ENCODE peak calls at places on chromosomes 1 and 21, in eight cellular contexts. One of them, this sample, is unnamed.

GRCh38 chr1:114214016-114214415 is 60.3 kb upstream of the SYT6 start:
- DNase-seq in Caco-2: no peak
- DNase-seq in uterus: no peak
- DNase-seq in astrocyte of the cerebellum: no peak
- DNase-seq in ascending aorta: no peak
- DNase-seq in brain microvascular endothelial cell: no peak
- DNase-seq in AG10803: no peak
- DNase-seq in body of pancreas: no peak
- DNase-seq in this sample: no peak

GRCh38 chr1:39908534-39908933 is 6.8 kb upstream of the MYCL start:
- DNase-seq in Caco-2: no peak
- DNase-seq in uterus: no peak
- DNase-seq in astrocyte of the cerebellum: no peak
- DNase-seq in ascending aorta: no peak
- DNase-seq in brain microvascular endothelial cell: no peak
- DNase-seq in AG10803: no peak
- DNase-seq in body of pancreas: no peak
- DNase-seq in this sample: no peak

GRCh38 chr21:34882719-34883131 is 166.4 kb downstream of the RUNX1 start:
- DNase-seq in Caco-2: no peak
- DNase-seq in uterus: no peak
- DNase-seq in astrocyte of the cerebellum: no peak
- DNase-seq in ascending aorta: no peak
- DNase-seq in brain microvascular endothelial cell: no peak
- DNase-seq in AG10803: no peak
- DNase-seq in body of pancreas: no peak
- DNase-seq in this sample: no peak

GRCh38 chr21:44714905-44715304 is 3.5 kb upstream of the TSPEAR start:
- DNase-seq in Caco-2: no peak
- DNase-seq in uterus: no peak
- DNase-seq in astrocyte of the cerebellum: no peak
- DNase-seq in ascending aorta: no peak
- DNase-seq in brain microvascular endothelial cell: no peak
- DNase-seq in AG10803: no peak
- DNase-seq in body of pancreas: no peak
- DNase-seq in this sample: no peak

GRCh38 chr1:247448107-247448778 is 9.7 kb downstream of the OR2B11 start:
- DNase-seq in Caco-2: peak
- DNase-seq in uterus: peak
- DNase-seq in astrocyte of the cerebellum: peak
- DNase-seq in ascending aorta: no peak
- DNase-seq in brain microvascular endothelial cell: peak
- DNase-seq in AG10803: peak
- DNase-seq in body of pancreas: peak
- DNase-seq in this sample: peak

GRCh38 chr1:78277253-78277652 is 213.5 kb upstream of the PTGFR start:
- DNase-seq in Caco-2: no peak
- DNase-seq in uterus: no peak
- DNase-seq in astrocyte of the cerebellum: peak
- DNase-seq in ascending aorta: no peak
- DNase-seq in brain microvascular endothelial cell: peak
- DNase-seq in AG10803: peak
- DNase-seq in body of pancreas: no peak
- DNase-seq in this sample: peak

GRCh38 chr1:77473690-77474089 is 191.9 kb downstream of the AK5 start:
- DNase-seq in Caco-2: no peak
- DNase-seq in uterus: no peak
- DNase-seq in astrocyte of the cerebellum: peak
- DNase-seq in ascending aorta: no peak
- DNase-seq in brain microvascular endothelial cell: peak
- DNase-seq in AG10803: peak
- DNase-seq in body of pancreas: no peak
- DNase-seq in this sample: peak

GRCh38 chr1:2969870-2970291 is 51.4 kb upstream of the ACTRT2 start:
- DNase-seq in Caco-2: no peak
- DNase-seq in uterus: no peak
- DNase-seq in astrocyte of the cerebellum: no peak
- DNase-seq in ascending aorta: no peak
- DNase-seq in brain microvascular endothelial cell: no peak
- DNase-seq in AG10803: no peak
- DNase-seq in body of pancreas: no peak
- DNase-seq in this sample: no peak

GRCh38 chr1:247639381-247639981 is 34.1 kb downstream of the OR2G3 start:
- DNase-seq in Caco-2: no peak
- DNase-seq in uterus: peak
- DNase-seq in astrocyte of the cerebellum: peak
- DNase-seq in ascending aorta: no peak
- DNase-seq in brain microvascular endothelial cell: no peak
- DNase-seq in AG10803: peak
- DNase-seq in body of pancreas: peak
- DNase-seq in this sample: peak

GRCh38 chr1:11990303-11991032 is 10.2 kb downstream of the MFN2 start:
- DNase-seq in Caco-2: no peak
- DNase-seq in uterus: peak
- DNase-seq in astrocyte of the cerebellum: no peak
- DNase-seq in ascending aorta: no peak
- DNase-seq in brain microvascular endothelial cell: peak
- DNase-seq in AG10803: no peak
- DNase-seq in body of pancreas: no peak
- DNase-seq in this sample: no peak

GRCh38 chr1:227808566-227808965 is 6.9 kb upstream of the PRSS38 start:
- DNase-seq in Caco-2: no peak
- DNase-seq in uterus: no peak
- DNase-seq in astrocyte of the cerebellum: no peak
- DNase-seq in ascending aorta: no peak
- DNase-seq in brain microvascular endothelial cell: no peak
- DNase-seq in AG10803: peak
- DNase-seq in body of pancreas: no peak
- DNase-seq in this sample: peak

GRCh38 chr1:17502326-17502778 is 37.1 kb upstream of the ARHGEF10L start:
- DNase-seq in Caco-2: peak
- DNase-seq in uterus: peak
- DNase-seq in astrocyte of the cerebellum: peak
- DNase-seq in ascending aorta: peak
- DNase-seq in brain microvascular endothelial cell: peak
- DNase-seq in AG10803: peak
- DNase-seq in body of pancreas: peak
- DNase-seq in this sample: peak

GRCh38 chr1:155051777-155052398 is 772 bp downstream of the ADAM15 start:
- DNase-seq in Caco-2: no peak
- DNase-seq in uterus: peak
- DNase-seq in astrocyte of the cerebellum: no peak
- DNase-seq in ascending aorta: no peak
- DNase-seq in brain microvascular endothelial cell: no peak
- DNase-seq in AG10803: peak
- DNase-seq in body of pancreas: peak
- DNase-seq in this sample: peak

GRCh38 chr1:13516606-13517005 is 2.8 kb upstream of the LRRC38 start:
- DNase-seq in Caco-2: no peak
- DNase-seq in uterus: no peak
- DNase-seq in astrocyte of the cerebellum: no peak
- DNase-seq in ascending aorta: no peak
- DNase-seq in brain microvascular endothelial cell: no peak
- DNase-seq in AG10803: no peak
- DNase-seq in body of pancreas: no peak
- DNase-seq in this sample: no peak

GRCh38 chr1:13512472-13512871 is 1.3 kb downstream of the LRRC38 start:
- DNase-seq in Caco-2: no peak
- DNase-seq in uterus: no peak
- DNase-seq in astrocyte of the cerebellum: no peak
- DNase-seq in ascending aorta: no peak
- DNase-seq in brain microvascular endothelial cell: no peak
- DNase-seq in AG10803: no peak
- DNase-seq in body of pancreas: no peak
- DNase-seq in this sample: no peak

GRCh38 chr1:13517193-13517812 is 3.5 kb upstream of the LRRC38 start:
- DNase-seq in Caco-2: no peak
- DNase-seq in uterus: no peak
- DNase-seq in astrocyte of the cerebellum: no peak
- DNase-seq in ascending aorta: no peak
- DNase-seq in brain microvascular endothelial cell: no peak
- DNase-seq in AG10803: no peak
- DNase-seq in body of pancreas: no peak
- DNase-seq in this sample: peak

GRCh38 chr1:13513063-13513884 is 529 bp downstream of the LRRC38 start:
- DNase-seq in Caco-2: no peak
- DNase-seq in uterus: no peak
- DNase-seq in astrocyte of the cerebellum: no peak
- DNase-seq in ascending aorta: no peak
- DNase-seq in brain microvascular endothelial cell: no peak
- DNase-seq in AG10803: no peak
- DNase-seq in body of pancreas: no peak
- DNase-seq in this sample: no peak

DNA sequence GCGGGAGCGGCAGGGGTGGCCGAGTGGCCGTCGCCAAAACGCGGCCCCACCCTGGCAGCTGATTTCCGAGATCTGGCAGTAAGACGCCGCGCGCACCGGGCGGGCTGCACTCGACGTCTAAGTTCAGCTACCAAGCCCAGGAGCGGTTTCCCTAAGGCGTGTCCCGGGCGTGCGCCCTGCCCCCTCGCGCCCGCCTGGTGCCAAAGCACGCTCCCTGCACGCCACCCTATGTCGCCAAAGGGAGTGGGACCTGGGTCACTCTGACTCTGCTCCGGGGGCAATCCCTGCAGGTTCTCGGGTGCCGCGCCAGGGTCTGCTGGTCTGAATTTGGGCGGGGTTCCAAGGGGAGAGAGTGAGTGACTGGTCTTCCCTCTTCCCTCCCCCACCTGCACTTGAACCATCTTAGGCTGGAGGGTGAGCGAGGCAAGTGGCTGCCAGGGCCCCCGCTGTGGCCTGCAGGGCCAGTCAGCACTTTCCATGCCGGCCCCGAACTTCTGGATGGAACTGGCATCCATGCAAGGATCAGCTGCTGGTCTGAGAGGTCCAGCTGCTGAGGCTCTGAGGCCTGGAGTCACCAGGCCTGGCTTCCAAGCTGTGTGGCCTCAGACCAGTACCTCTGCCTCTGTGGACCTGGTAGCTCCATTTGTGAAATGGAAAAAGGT is at the start of gene LRRC38:
- DNase-seq in Caco-2: no peak
- DNase-seq in uterus: no peak
- DNase-seq in astrocyte of the cerebellum: no peak
- DNase-seq in ascending aorta: no peak
- DNase-seq in brain microvascular endothelial cell: no peak
- DNase-seq in AG10803: no peak
- DNase-seq in body of pancreas: no peak
- DNase-seq in this sample: no peak
- H3K4me3 ChIP-seq in Caco-2: no peak
- H3K4me3 ChIP-seq in uterus: no peak
- H3K4me3 ChIP-seq in astrocyte of the cerebellum: no peak
- H3K4me3 ChIP-seq in ascending aorta: peak
- H3K4me3 ChIP-seq in brain microvascular endothelial cell: no peak
- H3K4me3 ChIP-seq in AG10803: no peak
- H3K4me3 ChIP-seq in body of pancreas: no peak
- H3K4me3 ChIP-seq in this sample: no peak

GRCh38 chr1:63915121-63915520 is 141.3 kb downstream of the ROR1 start:
- DNase-seq in Caco-2: no peak
- DNase-seq in uterus: no peak
- DNase-seq in astrocyte of the cerebellum: peak
- DNase-seq in ascending aorta: no peak
- DNase-seq in brain microvascular endothelial cell: no peak
- DNase-seq in AG10803: peak
- DNase-seq in body of pancreas: no peak
- DNase-seq in this sample: peak
- TF ChIP-seq CTCF in Caco-2: no peak
- TF ChIP-seq CTCF in uterus: peak
- TF ChIP-seq CTCF in astrocyte of the cerebellum: peak
- TF ChIP-seq CTCF in ascending aorta: peak
- TF ChIP-seq CTCF in brain microvascular endothelial cell: peak
- TF ChIP-seq CTCF in AG10803: peak
- TF ChIP-seq CTCF in body of pancreas: no peak
- TF ChIP-seq CTCF in this sample: peak

GRCh38 chr1:6471969-6472368 is 6.0 kb upstream of the TNFRSF25 start:
- DNase-seq in Caco-2: peak
- DNase-seq in uterus: no peak
- DNase-seq in astrocyte of the cerebellum: no peak
- DNase-seq in ascending aorta: no peak
- DNase-seq in brain microvascular endothelial cell: no peak
- DNase-seq in AG10803: no peak
- DNase-seq in body of pancreas: no peak
- DNase-seq in this sample: no peak
- H3K4me3 ChIP-seq in Caco-2: peak
- H3K4me3 ChIP-seq in uterus: no peak
- H3K4me3 ChIP-seq in astrocyte of the cerebellum: no peak
- H3K4me3 ChIP-seq in ascending aorta: no peak
- H3K4me3 ChIP-seq in brain microvascular endothelial cell: no peak
- H3K4me3 ChIP-seq in AG10803: no peak
- H3K4me3 ChIP-seq in body of pancreas: no peak
- H3K4me3 ChIP-seq in this sample: no peak

DNA sequence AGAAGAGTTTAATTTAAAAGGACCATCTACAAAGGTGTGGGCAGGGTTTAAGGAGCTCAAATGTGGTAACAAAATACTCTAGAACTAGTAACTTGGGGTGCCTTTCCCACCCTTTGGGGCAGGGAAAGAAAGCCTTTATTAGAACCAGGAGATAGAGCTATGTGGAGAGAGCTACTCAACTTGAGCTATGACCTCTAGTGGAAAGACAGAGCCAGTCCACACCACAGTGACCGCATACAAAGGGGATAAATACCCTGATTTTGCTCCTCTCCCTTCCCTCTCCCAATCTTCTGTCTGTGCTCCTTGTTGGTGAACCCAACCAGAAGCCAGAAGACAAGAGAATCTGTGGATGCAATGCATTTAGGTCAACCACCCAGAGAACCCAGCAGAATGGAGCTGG is 54.4 kb upstream of the JAK1 start:
- DNase-seq in Caco-2: no peak
- DNase-seq in uterus: no peak
- DNase-seq in astrocyte of the cerebellum: no peak
- DNase-seq in ascending aorta: no peak
- DNase-seq in brain microvascular endothelial cell: no peak
- DNase-seq in AG10803: no peak
- DNase-seq in body of pancreas: no peak
- DNase-seq in this sample: peak
- TF ChIP-seq CTCF in Caco-2: no peak
- TF ChIP-seq CTCF in uterus: no peak
- TF ChIP-seq CTCF in astrocyte of the cerebellum: peak
- TF ChIP-seq CTCF in ascending aorta: peak
- TF ChIP-seq CTCF in brain microvascular endothelial cell: peak
- TF ChIP-seq CTCF in AG10803: peak
- TF ChIP-seq CTCF in body of pancreas: peak
- TF ChIP-seq CTCF in this sample: peak

This sample was measured in fibroblast of pulmonary artery.